ENCODE peak calls at places on chromosomes 4 and X, in ten cellular contexts. Q, W, Y, C, V, K, O, N, P and A are unnamed samples.

GRCh38 chrX:48573690-48574269 is 504 bp upstream of the RBM3 start:
- DNase-seq in W (peak), O (peak), K (no peak), N (no peak), C (peak), Q (peak), V (no peak), P (no peak), Y (no peak), A (no peak)

GRCh38 chrX:154486052-154486395 is 391 bp downstream of the UBL4A start:
- DNase-seq in C (peak), W (peak), N (no peak), O (no peak), P (peak), V (no peak), Q (no peak), Y (peak), K (no peak), A (no peak)

GRCh38 chrX:22577181-22577580 is 304.5 kb downstream of the CBLL2 start:
- DNase-seq in V (no peak), K (no peak), P (peak), Y (no peak), Q (peak), W (no peak), N (peak), O (no peak), C (no peak), A (peak)

GRCh38 chrX:3706481-3706880 is 7.0 kb downstream of the PRKX start:
- DNase-seq in W (no peak), K (no peak), N (no peak), C (no peak), Y (no peak), V (no peak), O (no peak), P (no peak), Q (no peak), A (no peak)

GRCh38 chr4:157225096-157225495 is 4.6 kb downstream of the GRIA2 start:
- DNase-seq in C (no peak), N (no peak), O (no peak), Q (no peak), K (no peak), V (no peak), Y (no peak), P (no peak), W (no peak), A (no peak)

GRCh38 chr4:26326791-26327190 is 6.0 kb downstream of the RBPJ start:
- DNase-seq in Y (no peak), P (peak), O (no peak), W (no peak), C (no peak), V (no peak), K (peak), Q (peak), N (peak), A (peak)

GRCh38 chrX:114611018-114611619 is 27.2 kb downstream of the HTR2C start:
- DNase-seq in W (peak), K (peak), V (no peak), P (peak), Y (peak), N (peak), O (no peak), C (peak), Q (peak), A (peak)

GRCh38 chr4:101649790-101650450 is 140.6 kb upstream of the BANK1 start:
- DNase-seq in O (no peak), C (no peak), W (no peak), Q (no peak), Y (peak), K (no peak), V (no peak), P (peak), N (peak), A (no peak)

GRCh38 chr4:133154725-133155124 is 5.6 kb downstream of the PCDH10 start:
- DNase-seq in Q (peak), Y (peak), V (no peak), K (no peak), W (no peak), N (peak), C (no peak), P (peak), O (no peak), A (no peak)

GRCh38 chr4:111773858-111774257 is 371.4 kb upstream of the FAM241A start:
- DNase-seq in P (no peak), O (no peak), W (no peak), V (no peak), Y (peak), K (no peak), Q (no peak), N (no peak), C (no peak), A (no peak)

GRCh38 chr4:188198980-188199792 is 59.9 kb downstream of the TRIML1 start:
- DNase-seq in P (peak), Q (no peak), O (no peak), C (no peak), N (no peak), W (no peak), Y (no peak), V (no peak), K (no peak), A (no peak)

GRCh38 chr4:72786401-72786990 is 217.5 kb upstream of the ADAMTS3 start:
- DNase-seq in N (peak), Y (no peak), Q (no peak), C (no peak), W (no peak), K (no peak), V (no peak), O (no peak), P (no peak), A (no peak)

GRCh38 chr4:48112017-48112667 is 21.9 kb downstream of the TXK start:
- DNase-seq in W (no peak), Y (no peak), O (no peak), N (peak), C (no peak), V (no peak), P (peak), Q (no peak), K (no peak), A (no peak)

GRCh38 chrX:110938977-110939732 is 143.5 kb upstream of the CHRDL1 start:
- DNase-seq in W (no peak), Q (no peak), K (no peak), O (no peak), N (no peak), V (no peak), C (no peak), Y (no peak), P (no peak), A (no peak)

GRCh38 chr4:42399393-42399792 is 2.1 kb downstream of the SHISA3 start:
- DNase-seq in O (no peak), Y (no peak), P (no peak), W (no peak), V (no peak), C (no peak), N (no peak), Q (no peak), K (no peak), A (no peak)

GRCh38 chrX:69036674-69037573 is 128.3 kb downstream of the PJA1 start:
- DNase-seq in V (no peak), C (no peak), Q (no peak), O (no peak), K (no peak), Y (no peak), W (no peak), P (no peak), N (no peak), A (no peak)

GRCh38 chr4:187606581-187606980 is 389.0 kb upstream of the ZFP42 start:
- DNase-seq in K (no peak), Y (peak), C (peak), N (peak), P (peak), O (no peak), W (no peak), Q (peak), V (no peak), A (peak)

GRCh38 chr4:17912011-17912410 is 101.2 kb downstream of the NCAPG start:
- DNase-seq in Y (no peak), P (no peak), C (no peak), O (no peak), W (no peak), N (no peak), Q (no peak), V (no peak), K (no peak), A (no peak)

GRCh38 chr4:1407657-1408333 is 1.6 kb upstream of the NKX1-1 start:
- DNase-seq in C (no peak), P (no peak), K (no peak), W (no peak), Q (no peak), N (no peak), V (no peak), Y (no peak), O (no peak), A (no peak)

GRCh38 chrX:103393487-103393886 is 17.1 kb downstream of the BEX3 start:
- DNase-seq in O (no peak), Y (no peak), N (no peak), V (no peak), C (no peak), K (no peak), W (no peak), P (no peak), Q (no peak), A (no peak)

GRCh38 chrX:68175569-68175968 is 257.7 kb downstream of the OPHN1 start:
- DNase-seq in N (peak), P (peak), K (no peak), O (no peak), Q (peak), Y (no peak), C (no peak), W (no peak), V (no peak), A (no peak)

GRCh38 chr4:6142935-6143602 is 57.3 kb downstream of the JAKMIP1 start:
- DNase-seq in P (no peak), W (no peak), K (no peak), V (no peak), N (no peak), Q (no peak), Y (no peak), O (no peak), C (no peak), A (no peak)

GRCh38 chr4:176309772-176310171 is 10.0 kb upstream of the SPCS3 start:
- DNase-seq in K (no peak), W (no peak), N (no peak), P (peak), V (no peak), Y (no peak), Q (peak), C (no peak), O (no peak), A (no peak)

GRCh38 chr4:73856518-73856917 is 3.4 kb downstream of the PF4V1 start:
- DNase-seq in O (no peak), W (no peak), V (no peak), K (no peak), N (peak), Q (peak), Y (no peak), C (no peak), P (peak), A (no peak)

DNA sequence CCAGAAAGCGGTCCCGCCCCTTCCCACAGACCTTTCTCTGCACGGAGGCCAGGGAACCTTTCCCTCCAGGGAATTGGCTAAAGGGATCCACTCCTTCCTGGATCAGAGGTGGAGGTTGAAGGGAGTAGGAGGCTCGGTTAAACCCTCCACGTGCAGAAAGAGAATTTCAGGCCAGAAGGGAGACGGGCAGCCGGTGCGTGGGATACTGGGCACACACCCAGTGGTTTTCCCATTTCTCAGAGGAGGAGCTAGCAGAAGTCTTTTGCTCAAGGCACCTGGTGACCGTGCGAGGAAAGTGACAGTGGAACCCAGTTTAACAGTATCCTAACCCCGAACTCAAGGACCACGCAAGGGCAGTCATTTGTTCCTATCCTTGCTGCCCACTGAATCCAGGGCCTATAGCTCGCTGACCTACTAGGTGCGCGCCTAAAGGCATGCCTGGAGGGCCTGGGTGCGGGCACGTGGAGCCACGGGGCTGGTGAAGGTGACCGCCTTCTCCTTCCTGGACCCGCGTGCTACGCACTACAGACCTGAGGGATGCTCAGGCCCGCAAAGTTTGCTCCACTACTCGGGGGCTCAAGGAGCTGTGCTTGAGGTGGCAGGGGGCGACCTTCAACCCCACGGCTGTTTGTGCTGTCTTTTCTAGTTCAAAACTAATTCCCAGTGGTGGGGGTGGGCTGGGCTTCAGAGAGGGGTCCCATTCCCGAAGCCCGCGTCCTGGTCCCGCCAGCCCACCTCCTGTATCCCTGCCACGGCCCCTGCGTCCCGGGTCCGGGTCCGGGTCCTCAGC is 584 bp upstream of the AFF2 start:
- DNase-seq in C (no peak), V (no peak), K (no peak), P (no peak), O (no peak), Y (no peak), Q (no peak), W (no peak), N (no peak), A (no peak)
- H3K4me3 ChIP-seq in C (no peak), V (peak), K (no peak), P (peak), O (no peak), Y (peak), Q (peak), W (no peak), N (no peak), A (peak)

GRCh38 chrX:153378607-153379006 is 22.5 kb downstream of the PNMA6E start:
- DNase-seq in O (no peak), W (no peak), C (no peak), Y (no peak), N (no peak), K (no peak), V (no peak), P (no peak), Q (no peak), A (no peak)

GRCh38 chrX:153377727-153378126 is 23.4 kb downstream of the PNMA6E start:
- DNase-seq in V (no peak), C (no peak), W (no peak), O (no peak), Y (no peak), P (no peak), K (no peak), N (no peak), Q (no peak), A (no peak)

GRCh38 chrX:153380691-153381090 is 20.5 kb downstream of the PNMA6E start:
- DNase-seq in V (no peak), K (no peak), W (no peak), Q (no peak), P (no peak), Y (no peak), N (no peak), O (no peak), C (no peak), A (no peak)

GRCh38 chrX:153379971-153380581 is 21.1 kb downstream of the PNMA6E start:
- DNase-seq in O (no peak), Y (peak), K (no peak), V (no peak), C (no peak), N (no peak), P (no peak), Q (no peak), W (no peak), A (no peak)

DNA sequence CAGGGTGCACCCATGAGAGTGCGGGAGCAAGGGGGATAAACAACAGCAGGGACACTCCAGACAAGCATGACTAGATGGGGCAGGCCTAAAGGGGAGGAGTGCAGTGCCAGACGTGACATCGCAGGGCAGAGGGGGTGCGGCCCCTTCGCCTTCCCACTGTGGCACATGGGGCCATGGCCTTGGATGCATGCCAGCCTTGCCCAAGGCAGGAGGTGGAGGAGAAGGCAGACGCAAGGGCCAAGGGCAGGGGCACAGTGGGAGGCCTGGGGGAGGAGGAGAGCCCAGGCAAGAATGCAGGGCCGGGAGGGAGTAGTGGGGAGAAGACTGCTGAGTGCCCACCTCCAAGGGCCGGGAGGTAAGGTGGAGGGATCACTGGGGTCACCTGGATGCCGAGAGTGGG is 21.6 kb downstream of the PNMA6E start:
- DNase-seq in V (no peak), K (no peak), P (no peak), C (no peak), Q (no peak), W (no peak), N (no peak), Y (no peak), O (no peak), A (no peak)
- TF ChIP-seq CTCF in V (no peak), K (no peak), P (no peak), C (no peak), Q (no peak), W (no peak), N (no peak), Y (no peak), O (no peak), A (no peak)

GRCh38 chr4:89684536-89684935 is 152.4 kb downstream of the SNCA start:
- DNase-seq in W (no peak), Q (no peak), P (no peak), K (no peak), C (no peak), V (no peak), O (no peak), Y (no peak), N (no peak), A (no peak)

GRCh38 chr4:89685277-89685676 is 151.7 kb downstream of the SNCA start:
- DNase-seq in C (no peak), K (no peak), W (no peak), Y (no peak), N (no peak), P (no peak), V (no peak), O (no peak), Q (no peak), A (no peak)

GRCh38 chr4:89682808-89683207 is 154.2 kb downstream of the SNCA start:
- DNase-seq in O (no peak), Y (no peak), C (no peak), N (no peak), Q (no peak), P (no peak), K (no peak), V (no peak), W (no peak), A (no peak)

GRCh38 chr4:89681671-89682070 is 155.3 kb downstream of the SNCA start:
- DNase-seq in W (no peak), K (no peak), C (no peak), V (no peak), N (no peak), Y (no peak), O (no peak), P (no peak), Q (no peak), A (no peak)

DNA sequence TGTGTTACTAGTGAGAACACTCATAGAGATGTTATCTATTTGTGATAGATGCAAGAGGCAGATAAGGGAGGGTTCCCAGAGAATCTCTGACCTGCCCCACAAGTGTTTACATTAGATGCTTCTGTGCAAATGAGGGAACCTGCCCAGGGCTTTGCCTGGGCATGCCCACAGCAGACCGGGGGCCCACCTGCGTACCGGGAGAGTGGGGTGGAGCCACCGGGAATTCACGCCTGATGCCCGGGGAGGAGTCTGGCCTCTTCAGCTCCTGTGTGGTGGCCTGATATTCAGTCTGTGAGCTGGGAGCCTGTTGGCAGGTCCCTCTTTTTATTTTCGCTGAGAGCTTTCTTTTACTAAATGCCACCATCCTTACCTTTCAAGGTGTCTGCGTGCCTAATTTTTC is 155.7 kb downstream of the SNCA start:
- DNase-seq in Q (peak), P (no peak), O (no peak), W (no peak), C (no peak), Y (peak), K (no peak), N (no peak), V (no peak), A (no peak)
- H3K4me3 ChIP-seq in Q (no peak), P (no peak), O (no peak), W (no peak), C (no peak), Y (no peak), K (no peak), N (no peak), V (no peak), A (no peak)

DNA sequence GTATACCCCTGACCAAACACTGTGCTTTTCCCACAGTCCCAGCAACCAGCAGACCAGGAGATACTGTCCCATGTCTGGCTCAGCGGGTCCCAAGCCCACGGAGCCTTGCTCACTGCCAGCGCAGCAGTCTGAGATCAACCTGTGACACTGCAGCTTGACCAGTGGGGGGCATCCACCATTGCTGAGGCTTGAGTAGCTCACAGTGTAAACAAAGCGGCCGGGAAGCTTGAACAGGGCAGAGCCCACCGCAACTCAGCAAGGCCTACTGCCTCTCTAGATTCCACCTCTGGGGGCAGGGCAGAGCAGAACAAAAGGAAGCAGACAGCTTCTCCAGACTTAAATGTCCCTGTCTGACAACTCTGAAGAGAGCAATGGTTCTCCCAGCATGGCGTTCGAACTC is 58.1 kb downstream of the SLC10A6 start:
- DNase-seq in W (no peak), N (no peak), P (no peak), Q (no peak), C (no peak), K (no peak), O (no peak), Y (no peak), V (no peak), A (no peak)
- TF ChIP-seq CTCF in W (no peak), N (no peak), P (no peak), Q (peak), C (no peak), K (no peak), O (no peak), Y (no peak), V (no peak), A (no peak)

GRCh38 chrX:38327007-38327774 is at the start of gene RPGR:
- DNase-seq in N (peak), P (peak), K (peak), Y (peak), W (peak), V (peak), O (peak), C (peak), Q (peak), A (peak)

GRCh38 chrX:38320819-38321218 is 6.5 kb downstream of the RPGR start:
- DNase-seq in Q (no peak), Y (no peak), K (no peak), W (no peak), C (no peak), P (no peak), O (no peak), N (no peak), V (no peak), A (no peak)

GRCh38 chrX:38327775-38328081 is 419 bp upstream of the RPGR start:
- DNase-seq in Y (no peak), K (no peak), V (no peak), W (no peak), P (no peak), C (no peak), Q (no peak), N (no peak), O (no peak), A (no peak)

GRCh38 chrX:38326086-38326485 is 1.2 kb downstream of the RPGR start:
- DNase-seq in P (no peak), Q (no peak), N (no peak), Y (no peak), K (no peak), C (no peak), O (no peak), W (no peak), V (no peak), A (no peak)
- H3K4me3 ChIP-seq in P (peak), Q (peak), N (peak), Y (no peak), K (peak), C (peak), O (peak), W (peak), V (peak), A (peak)

DNA sequence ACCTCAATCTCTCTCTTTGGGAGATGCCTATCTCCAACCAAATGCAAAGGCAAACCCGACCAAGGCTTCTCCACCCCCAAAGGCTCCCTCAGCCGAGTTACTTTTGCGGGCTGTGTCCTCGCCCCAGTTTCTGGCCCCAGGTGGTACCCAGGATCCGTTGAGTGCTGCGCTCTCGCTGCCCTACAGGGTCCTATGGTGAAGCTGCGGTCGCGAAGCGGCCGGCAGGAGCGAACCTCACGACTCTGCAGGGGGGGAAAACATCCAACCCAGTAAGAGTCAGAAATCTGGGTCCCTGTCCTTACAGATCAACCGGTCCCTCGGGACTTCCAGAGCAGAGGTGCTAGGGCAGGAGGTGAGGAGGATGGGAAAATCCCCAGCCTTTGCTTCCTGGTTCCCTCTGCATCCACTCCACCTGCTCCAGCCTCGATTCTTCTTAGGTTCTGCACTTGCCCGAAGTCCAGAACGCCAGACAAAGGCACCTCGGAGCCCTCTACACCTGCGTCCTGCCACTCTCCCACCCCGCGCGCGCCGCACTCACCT is 463 bp downstream of the HS3ST1 start:
- DNase-seq in O (no peak), K (no peak), C (peak), V (no peak), N (no peak), W (no peak), Y (no peak), Q (no peak), P (no peak), A (no peak)
- TF ChIP-seq CTCF in O (no peak), K (no peak), C (no peak), V (no peak), N (no peak), W (no peak), Y (no peak), Q (no peak), P (no peak), A (no peak)